ENCODE peak calls at places on chromosomes 2 and 18, in seven cellular contexts. One of them, this sample, is unnamed.

GRCh38 chr2:240440704-240441320 is 5.3 kb downstream of the GPC1 start:
- DNase-seq in SK-N-SH: no peak
- DNase-seq in H1: no peak
- DNase-seq in HCT116: no peak
- DNase-seq in GM12878: no peak
- DNase-seq in K562: no peak
- DNase-seq in HepG2: no peak
- DNase-seq in this sample: no peak

GRCh38 chr2:74496997-74497776 is 2.2 kb downstream of the LBX2 start:
- DNase-seq in H1: no peak
- DNase-seq in HepG2: peak; percentile 86
- DNase-seq in SK-N-SH: no peak
- DNase-seq in K562: no peak
- DNase-seq in HCT116: no peak
- DNase-seq in GM12878: no peak
- DNase-seq in this sample: no peak

GRCh38 chr2:14745288-14746076 is 113.0 kb downstream of the LRATD1 start:
- DNase-seq in HCT116: no peak
- DNase-seq in GM12878: no peak
- DNase-seq in K562: no peak
- DNase-seq in H1: no peak
- DNase-seq in SK-N-SH: no peak
- DNase-seq in HepG2: no peak
- DNase-seq in this sample: no peak

GRCh38 chr2:227576110-227576509 is 22.6 kb upstream of the SCYGR2 start:
- DNase-seq in SK-N-SH: no peak
- DNase-seq in K562: no peak
- DNase-seq in H1: no peak
- DNase-seq in HCT116: no peak
- DNase-seq in HepG2: no peak
- DNase-seq in GM12878: no peak
- DNase-seq in this sample: no peak

GRCh38 chr2:186105016-186105415 is 366.4 kb downstream of the FSIP2 start:
- DNase-seq in HepG2: no peak
- DNase-seq in SK-N-SH: no peak
- DNase-seq in HCT116: no peak
- DNase-seq in H1: no peak
- DNase-seq in GM12878: no peak
- DNase-seq in K562: no peak
- DNase-seq in this sample: no peak

GRCh38 chr2:98269274-98269673 is 77.0 kb upstream of the CNGA3 start:
- DNase-seq in GM12878: no peak
- DNase-seq in HCT116: peak; percentile 64
- DNase-seq in K562: peak; percentile 29
- DNase-seq in SK-N-SH: peak; percentile 61
- DNase-seq in HepG2: peak; percentile 44
- DNase-seq in H1: no peak
- DNase-seq in this sample: peak; percentile 62

GRCh38 chr2:199261936-199262335 is 195.8 kb downstream of the SATB2 start:
- DNase-seq in GM12878: no peak
- DNase-seq in H1: no peak
- DNase-seq in HCT116: no peak
- DNase-seq in SK-N-SH: no peak
- DNase-seq in K562: no peak
- DNase-seq in HepG2: no peak
- DNase-seq in this sample: peak; percentile 32

GRCh38 chr2:145431181-145431951 is 911.4 kb upstream of the ZEB2 start:
- DNase-seq in SK-N-SH: peak; percentile 0
- DNase-seq in HCT116: no peak
- DNase-seq in GM12878: no peak
- DNase-seq in HepG2: peak; percentile 28
- DNase-seq in H1: peak; percentile 13
- DNase-seq in K562: no peak
- DNase-seq in this sample: peak; percentile 25

GRCh38 chr18:79610461-79611039 is 69.1 kb upstream of the CTDP1 start:
- DNase-seq in K562: peak; percentile 28
- DNase-seq in HCT116: no peak
- DNase-seq in GM12878: no peak
- DNase-seq in H1: no peak
- DNase-seq in SK-N-SH: no peak
- DNase-seq in HepG2: no peak
- DNase-seq in this sample: no peak

GRCh38 chr2:241126201-241126611 is 23.1 kb downstream of the PASK start:
- DNase-seq in GM12878: no peak
- DNase-seq in H1: no peak
- DNase-seq in HCT116: no peak
- DNase-seq in K562: no peak
- DNase-seq in SK-N-SH: no peak
- DNase-seq in HepG2: no peak
- DNase-seq in this sample: no peak

GRCh38 chr18:39675358-39675757 is 2109.8 kb upstream of the CELF4 start:
- DNase-seq in GM12878: no peak
- DNase-seq in HCT116: no peak
- DNase-seq in HepG2: peak; percentile 4
- DNase-seq in K562: no peak
- DNase-seq in H1: no peak
- DNase-seq in SK-N-SH: no peak
- DNase-seq in this sample: no peak

GRCh38 chr2:239951117-239951734 is 73.9 kb downstream of the NDUFA10 start:
- DNase-seq in HepG2: no peak
- DNase-seq in K562: no peak
- DNase-seq in H1: no peak
- DNase-seq in GM12878: no peak
- DNase-seq in SK-N-SH: no peak
- DNase-seq in HCT116: no peak
- DNase-seq in this sample: no peak

GRCh38 chr18:11865071-11865470 is 13.9 kb downstream of the CHMP1B start:
- DNase-seq in GM12878: no peak
- DNase-seq in SK-N-SH: no peak
- DNase-seq in K562: no peak
- DNase-seq in HCT116: no peak
- DNase-seq in H1: no peak
- DNase-seq in HepG2: no peak
- DNase-seq in this sample: no peak

GRCh38 chr2:10993001-10993481 is 81.3 kb downstream of the KCNF1 start:
- DNase-seq in GM12878: no peak
- DNase-seq in HepG2: no peak
- DNase-seq in SK-N-SH: no peak
- DNase-seq in H1: no peak
- DNase-seq in HCT116: no peak
- DNase-seq in K562: no peak
- DNase-seq in this sample: no peak

GRCh38 chr2:157325786-157326185 is at the start of gene ERMN:
- DNase-seq in K562: no peak
- DNase-seq in H1: peak; percentile 34
- DNase-seq in SK-N-SH: no peak
- DNase-seq in GM12878: no peak
- DNase-seq in HepG2: no peak
- DNase-seq in HCT116: no peak
- DNase-seq in this sample: peak; percentile 40

GRCh38 chr2:150467641-150467963 is 19.9 kb downstream of the RND3 start:
- DNase-seq in H1: no peak
- DNase-seq in GM12878: no peak
- DNase-seq in K562: no peak
- DNase-seq in HCT116: no peak
- DNase-seq in HepG2: no peak
- DNase-seq in SK-N-SH: no peak
- DNase-seq in this sample: no peak

GRCh38 chr2:95149397-95149984 is 10.2 kb downstream of the ZNF514 start:
- DNase-seq in K562: no peak
- DNase-seq in HCT116: no peak
- DNase-seq in H1: no peak
- DNase-seq in HepG2: no peak
- DNase-seq in GM12878: no peak
- DNase-seq in SK-N-SH: no peak
- DNase-seq in this sample: no peak

GRCh38 chr2:43131890-43132522 is 94.4 kb downstream of the ZFP36L2 start:
- DNase-seq in HepG2: no peak
- DNase-seq in SK-N-SH: peak; percentile 45
- DNase-seq in GM12878: no peak
- DNase-seq in K562: no peak
- DNase-seq in HCT116: no peak
- DNase-seq in H1: no peak
- DNase-seq in this sample: no peak

GRCh38 chr2:819121-819520 is 131.5 kb upstream of the SNTG2 start:
- DNase-seq in SK-N-SH: no peak
- DNase-seq in GM12878: no peak
- DNase-seq in HCT116: no peak
- DNase-seq in HepG2: no peak
- DNase-seq in K562: no peak
- DNase-seq in H1: no peak
- DNase-seq in this sample: no peak

GRCh38 chr2:240986787-240987411 is 11.5 kb upstream of the SNED1 start:
- DNase-seq in K562: no peak
- DNase-seq in HepG2: no peak
- DNase-seq in GM12878: no peak
- DNase-seq in SK-N-SH: peak; percentile 70
- DNase-seq in HCT116: no peak
- DNase-seq in H1: no peak
- DNase-seq in this sample: no peak

GRCh38 chr2:173963323-173963816 is 1.8 kb downstream of the SP3 start:
- DNase-seq in HCT116: no peak
- DNase-seq in SK-N-SH: no peak
- DNase-seq in GM12878: no peak
- DNase-seq in K562: no peak
- DNase-seq in H1: no peak
- DNase-seq in HepG2: peak; percentile 71
- DNase-seq in this sample: no peak
- TF ChIP-seq YY1 in HCT116: no peak
- TF ChIP-seq YY1 in SK-N-SH: peak; percentile 74
- TF ChIP-seq YY1 in GM12878: peak; percentile 96
- TF ChIP-seq YY1 in K562: peak; percentile 94
- TF ChIP-seq YY1 in H1: peak; percentile 51
- TF ChIP-seq YY1 in HepG2: no peak
- TF ChIP-seq YY1 in this sample: peak; percentile 14

GRCh38 chr2:128159437-128159836 is 68.4 kb downstream of the UGGT1 start:
- DNase-seq in H1: no peak
- DNase-seq in HCT116: no peak
- DNase-seq in GM12878: no peak
- DNase-seq in SK-N-SH: no peak
- DNase-seq in HepG2: no peak
- DNase-seq in K562: no peak
- DNase-seq in this sample: no peak
- H3K36me3 ChIP-seq in H1: peaks cover 37% of the 10 kb centered on the region
- H3K36me3 ChIP-seq in HCT116: peaks cover 11% of the 10 kb centered on the region
- H3K36me3 ChIP-seq in GM12878: peaks cover 7% of the 10 kb centered on the region
- H3K36me3 ChIP-seq in SK-N-SH: peaks cover 73% of the 10 kb centered on the region
- H3K36me3 ChIP-seq in HepG2: peaks cover 76% of the 10 kb centered on the region
- H3K36me3 ChIP-seq in K562: peaks cover 88% of the 10 kb centered on the region
- H3K36me3 ChIP-seq in this sample: peaks cover 81% of the 10 kb centered on the region

GRCh38 chr2:142907653-142908052 is 30.2 kb downstream of the KYNU start:
- DNase-seq in K562: no peak
- DNase-seq in GM12878: no peak
- DNase-seq in SK-N-SH: no peak
- DNase-seq in H1: no peak
- DNase-seq in HCT116: no peak
- DNase-seq in HepG2: no peak
- DNase-seq in this sample: no peak
- TF ChIP-seq YY1 in K562: no peak
- TF ChIP-seq YY1 in GM12878: no peak
- TF ChIP-seq YY1 in SK-N-SH: no peak
- TF ChIP-seq YY1 in H1: no peak
- TF ChIP-seq YY1 in HCT116: no peak
- TF ChIP-seq YY1 in HepG2: no peak
- TF ChIP-seq YY1 in this sample: no peak

GRCh38 chr2:232577841-232578240 is 27.4 kb downstream of the EIF4E2 start:
- DNase-seq in HepG2: no peak
- DNase-seq in K562: no peak
- DNase-seq in SK-N-SH: no peak
- DNase-seq in HCT116: no peak
- DNase-seq in H1: no peak
- DNase-seq in GM12878: no peak
- DNase-seq in this sample: no peak

GRCh38 chr2:232581725-232582124 is 31.2 kb downstream of the EIF4E2 start:
- DNase-seq in SK-N-SH: no peak
- DNase-seq in H1: no peak
- DNase-seq in GM12878: no peak
- DNase-seq in K562: no peak
- DNase-seq in HepG2: no peak
- DNase-seq in HCT116: no peak
- DNase-seq in this sample: no peak

GRCh38 chr2:232576995-232577394 is 26.5 kb downstream of the EIF4E2 start:
- DNase-seq in SK-N-SH: no peak
- DNase-seq in HCT116: no peak
- DNase-seq in HepG2: no peak
- DNase-seq in K562: no peak
- DNase-seq in GM12878: no peak
- DNase-seq in H1: no peak
- DNase-seq in this sample: no peak

GRCh38 chr2:232580648-232580981 is 30.1 kb downstream of the EIF4E2 start:
- DNase-seq in GM12878: no peak
- DNase-seq in HCT116: no peak
- DNase-seq in K562: no peak
- DNase-seq in HepG2: no peak
- DNase-seq in SK-N-SH: no peak
- DNase-seq in H1: no peak
- DNase-seq in this sample: no peak

GRCh38 chr2:232578662-232579061 is 28.2 kb downstream of the EIF4E2 start:
- DNase-seq in K562: no peak
- DNase-seq in SK-N-SH: no peak
- DNase-seq in H1: no peak
- DNase-seq in HepG2: no peak
- DNase-seq in HCT116: no peak
- DNase-seq in GM12878: no peak
- DNase-seq in this sample: no peak
- H3K36me3 ChIP-seq in K562: peaks cover 12% of the 10 kb centered on the region
- H3K36me3 ChIP-seq in SK-N-SH: peaks cover 53% of the 10 kb centered on the region
- H3K36me3 ChIP-seq in H1: peaks cover 15% of the 10 kb centered on the region
- H3K36me3 ChIP-seq in HepG2: peaks cover 26% of the 10 kb centered on the region
- H3K36me3 ChIP-seq in HCT116: no peaks in the 10 kb centered on the region
- H3K36me3 ChIP-seq in GM12878: no peaks in the 10 kb centered on the region
- H3K36me3 ChIP-seq in this sample: peaks cover 64% of the 10 kb centered on the region

This sample was measured in NT2/D1.